ENCODE peak calls at places on chromosomes 11 and 22, in four cellular contexts. One of them, this sample, is unnamed.

GRCh38 chr11:114137838-114138237 is 78.3 kb downstream of the ZBTB16 start:
- DNase-seq in H9: no peak
- DNase-seq in fibroblast of lung: no peak
- DNase-seq in effector memory CD4-positive, alpha-beta T cell: no peak
- DNase-seq in this sample: no peak

GRCh38 chr11:37450613-37451012 is 852.6 kb upstream of the RAG2 start:
- DNase-seq in fibroblast of lung: peak; percentile 17
- DNase-seq in H9: no peak
- DNase-seq in effector memory CD4-positive, alpha-beta T cell: no peak
- DNase-seq in this sample: no peak

GRCh38 chr22:22098457-22099193 is 116.0 kb upstream of the TOP3B start:
- DNase-seq in H9: no peak
- DNase-seq in effector memory CD4-positive, alpha-beta T cell: no peak
- DNase-seq in fibroblast of lung: no peak
- DNase-seq in this sample: no peak

GRCh38 chr11:45847908-45848316 is 637 bp downstream of the CRY2 start:
- DNase-seq in effector memory CD4-positive, alpha-beta T cell: peak; percentile 7
- DNase-seq in H9: peak; percentile 59
- DNase-seq in fibroblast of lung: peak; percentile 60
- DNase-seq in this sample: no peak

GRCh38 chr22:24683671-24684070 is 80.7 kb downstream of the GGT1 start:
- DNase-seq in fibroblast of lung: peak; percentile 91
- DNase-seq in effector memory CD4-positive, alpha-beta T cell: no peak
- DNase-seq in H9: no peak
- DNase-seq in this sample: no peak

GRCh38 chr11:129346916-129347315 is 28.7 kb upstream of the BARX2 start:
- DNase-seq in fibroblast of lung: no peak
- DNase-seq in H9: no peak
- DNase-seq in effector memory CD4-positive, alpha-beta T cell: no peak
- DNase-seq in this sample: no peak

GRCh38 chr11:44356351-44356750 is 46.4 kb upstream of the ALX4 start:
- DNase-seq in fibroblast of lung: no peak
- DNase-seq in effector memory CD4-positive, alpha-beta T cell: no peak
- DNase-seq in H9: no peak
- DNase-seq in this sample: no peak

GRCh38 chr11:126497581-126498109 is 142.2 kb downstream of the ST3GAL4 start:
- DNase-seq in effector memory CD4-positive, alpha-beta T cell: no peak
- DNase-seq in H9: no peak
- DNase-seq in fibroblast of lung: no peak
- DNase-seq in this sample: no peak

GRCh38 chr11:116814502-116814901 is 8.6 kb downstream of the APOA4 start:
- DNase-seq in fibroblast of lung: no peak
- DNase-seq in effector memory CD4-positive, alpha-beta T cell: no peak
- DNase-seq in H9: no peak
- DNase-seq in this sample: no peak

GRCh38 chr11:10935015-10935564 is 77.2 kb upstream of the ZBED5 start:
- DNase-seq in H9: no peak
- DNase-seq in effector memory CD4-positive, alpha-beta T cell: no peak
- DNase-seq in fibroblast of lung: no peak
- DNase-seq in this sample: no peak

GRCh38 chr11:116773203-116774112 is 671 bp upstream of the BUD13 start:
- DNase-seq in effector memory CD4-positive, alpha-beta T cell: no peak
- DNase-seq in H9: no peak
- DNase-seq in fibroblast of lung: peak; percentile 11
- DNase-seq in this sample: no peak

DNA sequence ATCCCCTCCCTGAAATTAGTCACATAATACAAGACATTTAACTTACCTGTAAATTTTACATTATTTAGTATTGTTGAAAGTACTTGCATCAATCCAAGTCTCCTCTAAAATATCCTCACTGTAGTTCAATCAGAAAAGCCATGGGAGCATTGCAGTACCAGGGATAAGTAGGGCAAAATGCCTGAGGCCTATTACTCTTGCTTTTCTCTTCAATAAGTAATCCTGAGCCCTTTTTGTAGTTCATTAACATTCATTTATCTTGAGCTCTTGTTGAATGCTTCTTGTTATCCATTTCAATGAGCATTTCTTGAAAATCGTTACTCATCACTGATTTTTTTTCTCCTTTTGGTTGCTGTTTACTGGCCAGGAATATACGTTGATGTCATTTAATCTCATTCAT is 414.7 kb downstream of the LRRC4C start:
- DNase-seq in H9: no peak
- DNase-seq in effector memory CD4-positive, alpha-beta T cell: no peak
- DNase-seq in fibroblast of lung: no peak
- DNase-seq in this sample: no peak
- H3K9me3 ChIP-seq in H9: no peaks in the 10 kb centered on the region
- H3K9me3 ChIP-seq in effector memory CD4-positive, alpha-beta T cell: no peaks in the 10 kb centered on the region
- H3K9me3 ChIP-seq in fibroblast of lung: no peaks in the 10 kb centered on the region
- H3K9me3 ChIP-seq in this sample: no peaks in the 10 kb centered on the region

DNA sequence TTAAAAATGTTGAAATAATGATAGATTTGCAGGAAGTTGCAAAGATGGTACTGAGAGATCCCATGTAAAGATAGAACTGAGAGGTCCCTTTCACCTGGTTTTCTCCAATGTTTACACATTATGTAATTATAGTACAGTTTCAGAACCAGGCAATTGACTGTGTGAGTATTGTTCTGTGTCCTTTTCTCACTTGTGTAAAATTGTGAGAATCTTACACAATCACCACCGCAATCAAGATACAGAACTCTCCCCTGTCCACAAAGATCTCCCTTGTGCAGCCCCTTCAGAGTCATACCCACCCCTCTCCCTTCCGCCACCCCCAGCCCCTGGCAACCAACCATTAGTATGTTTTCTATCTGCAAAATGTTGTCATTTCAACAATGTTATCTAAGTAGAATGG is 119.8 kb upstream of the NAV2 start:
- DNase-seq in H9: no peak
- DNase-seq in effector memory CD4-positive, alpha-beta T cell: no peak
- DNase-seq in fibroblast of lung: no peak
- DNase-seq in this sample: no peak
- H3K4me1 ChIP-seq in H9: no peaks in the 10 kb centered on the region
- H3K4me1 ChIP-seq in effector memory CD4-positive, alpha-beta T cell: no peaks in the 10 kb centered on the region
- H3K4me1 ChIP-seq in fibroblast of lung: peaks cover 13% of the 10 kb centered on the region
- H3K4me1 ChIP-seq in this sample: peaks cover 23% of the 10 kb centered on the region

GRCh38 chr22:46073683-46074504 is 76.4 kb upstream of the PPARA start:
- DNase-seq in effector memory CD4-positive, alpha-beta T cell: no peak
- DNase-seq in H9: no peak
- DNase-seq in fibroblast of lung: no peak
- DNase-seq in this sample: no peak
- H3K27ac ChIP-seq in effector memory CD4-positive, alpha-beta T cell: no peak overlapping the region
- H3K27ac ChIP-seq in H9: no peak overlapping the region
- H3K27ac ChIP-seq in fibroblast of lung: peak overlapping the region; percentile 97
- H3K27ac ChIP-seq in this sample: peak overlapping the region; percentile 96

GRCh38 chr11:479311-479710 is 27.7 kb downstream of the RNH1 start:
- DNase-seq in H9: no peak
- DNase-seq in fibroblast of lung: no peak
- DNase-seq in effector memory CD4-positive, alpha-beta T cell: no peak
- DNase-seq in this sample: no peak
- H3K9me3 ChIP-seq in H9: no peaks in the 10 kb centered on the region
- H3K9me3 ChIP-seq in fibroblast of lung: no peaks in the 10 kb centered on the region
- H3K9me3 ChIP-seq in effector memory CD4-positive, alpha-beta T cell: no peaks in the 10 kb centered on the region
- H3K9me3 ChIP-seq in this sample: no peaks in the 10 kb centered on the region

GRCh38 chr11:33272338-33273107 is 15.3 kb downstream of the HIPK3 start:
- DNase-seq in H9: no peak
- DNase-seq in fibroblast of lung: no peak
- DNase-seq in effector memory CD4-positive, alpha-beta T cell: no peak
- DNase-seq in this sample: no peak
- H3K4me1 ChIP-seq in H9: no peaks in the 10 kb centered on the region
- H3K4me1 ChIP-seq in fibroblast of lung: no peaks in the 10 kb centered on the region
- H3K4me1 ChIP-seq in effector memory CD4-positive, alpha-beta T cell: no peaks in the 10 kb centered on the region
- H3K4me1 ChIP-seq in this sample: peaks cover 59% of the 10 kb centered on the region

GRCh38 chr22:38153821-38154562 is 27.6 kb downstream of the PLA2G6 start:
- DNase-seq in fibroblast of lung: no peak
- DNase-seq in H9: peak; percentile 29
- DNase-seq in effector memory CD4-positive, alpha-beta T cell: no peak
- DNase-seq in this sample: no peak

GRCh38 chr22:38144025-38144405 is 33.5 kb upstream of the BAIAP2L2 start:
- DNase-seq in fibroblast of lung: no peak
- DNase-seq in effector memory CD4-positive, alpha-beta T cell: no peak
- DNase-seq in H9: peak; percentile 49
- DNase-seq in this sample: no peak

GRCh38 chr22:38142606-38143005 is 32.1 kb upstream of the BAIAP2L2 start:
- DNase-seq in fibroblast of lung: no peak
- DNase-seq in effector memory CD4-positive, alpha-beta T cell: no peak
- DNase-seq in H9: no peak
- DNase-seq in this sample: no peak

GRCh38 chr22:38148252-38148651 is 33.4 kb downstream of the PLA2G6 start:
- DNase-seq in fibroblast of lung: peak; percentile 20
- DNase-seq in effector memory CD4-positive, alpha-beta T cell: no peak
- DNase-seq in H9: no peak
- DNase-seq in this sample: no peak
- H3K27ac ChIP-seq in fibroblast of lung: no peak overlapping the region
- H3K27ac ChIP-seq in effector memory CD4-positive, alpha-beta T cell: no peak overlapping the region
- H3K27ac ChIP-seq in H9: no peak overlapping the region
- H3K27ac ChIP-seq in this sample: no peak overlapping the region

DNA sequence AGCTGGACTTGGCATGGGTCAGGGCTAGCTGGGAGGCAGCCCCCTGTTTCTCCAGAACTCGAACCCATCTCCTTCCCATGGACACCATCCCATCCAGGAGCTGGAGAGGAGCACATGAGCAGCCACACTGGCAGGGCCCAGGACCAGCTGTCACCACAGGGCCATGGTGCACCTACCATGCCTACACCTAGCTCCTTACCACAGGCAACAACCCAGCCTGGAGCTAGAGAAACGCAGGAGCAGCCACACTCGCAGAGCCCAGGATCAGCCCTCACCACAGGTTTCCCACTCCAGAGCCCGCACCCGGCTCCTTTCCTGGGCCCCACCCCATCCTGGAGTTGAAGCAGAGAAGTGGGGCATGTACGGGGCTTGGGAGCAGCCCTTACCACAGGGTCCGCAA is 50.2 kb downstream of the GAB4 start:
- DNase-seq in fibroblast of lung: no peak
- DNase-seq in effector memory CD4-positive, alpha-beta T cell: no peak
- DNase-seq in H9: peak; percentile 17
- DNase-seq in this sample: no peak
- H3K9me3 ChIP-seq in fibroblast of lung: no peaks in the 10 kb centered on the region
- H3K9me3 ChIP-seq in effector memory CD4-positive, alpha-beta T cell: no peaks in the 10 kb centered on the region
- H3K9me3 ChIP-seq in H9: no peaks in the 10 kb centered on the region
- H3K9me3 ChIP-seq in this sample: no peaks in the 10 kb centered on the region

This sample was measured in thoracic aorta.